ENCODE peak calls at places on chromosomes 7 and 10, in six cellular contexts. V is stimulated activated CD4-positive, alpha-beta T cell treated with anti-CD3 and anti-CD28 coated beads, Interleukin-2, amount 100 ng/mL, for 48 hours; H is left lung; L is adrenal gland; G is stimulated activated CD8-positive, alpha-beta memory T cell treated with anti-CD3 and anti-CD28 coated beads, Interleukin-15, amount 100 ng/mL, for 4 hours; D is CD4-positive, alpha-beta T cell. K is an unnamed sample.

GRCh38 chr10:48939790-48940325 is at the start of gene LRRC18:
- DNase-seq in V (no peak), H (no peak), L (peak), G (no peak), D (no peak), K (no peak)

GRCh38 chr10:66752714-66753113 is 173.1 kb upstream of the LRRTM3 start:
- DNase-seq in V (no peak), H (no peak), L (no peak), G (no peak), D (no peak), K (no peak)

GRCh38 chr7:73937014-73937413 is 76.1 kb downstream of the TMEM270 start:
- DNase-seq in V (no peak), H (no peak), L (no peak), G (no peak), D (no peak), K (no peak)

GRCh38 chr7:55546826-55547225 is 25.5 kb downstream of the VOPP1 start:
- DNase-seq in V (no peak), H (no peak), L (peak), G (no peak), D (no peak), K (peak)

GRCh38 chr7:55436457-55436856 is 71.3 kb downstream of the LANCL2 start:
- DNase-seq in V (no peak), H (no peak), L (no peak), G (no peak), D (no peak), K (no peak)

GRCh38 chr10:126242352-126243260 is 145.7 kb downstream of the ADAM12 start:
- DNase-seq in V (no peak), H (peak), L (peak), G (no peak), D (no peak), K (no peak)

GRCh38 chr10:35532141-35532540 is 73.0 kb upstream of the GJD4 start:
- DNase-seq in V (no peak), H (no peak), L (no peak), G (no peak), D (no peak), K (no peak)

GRCh38 chr7:16421333-16422099 is at the start of gene CRPPA:
- DNase-seq in V (peak), H (peak), L (peak), G (peak), D (no peak), K (peak)

GRCh38 chr10:78913219-78914059 is 155.3 kb upstream of the ZMIZ1 start:
- DNase-seq in V (no peak), H (no peak), L (no peak), G (no peak), D (no peak), K (no peak)

GRCh38 chr10:22550732-22551131 is 163.6 kb downstream of the PIP4K2A start:
- DNase-seq in V (peak), H (no peak), L (peak), G (peak), D (peak), K (peak)

GRCh38 chr7:107690084-107690483 is 29.5 kb downstream of the SLC26A4 start:
- DNase-seq in V (no peak), H (no peak), L (no peak), G (no peak), D (no peak), K (no peak)

GRCh38 chr7:825386-825785 is 6.9 kb upstream of the SUN1 start:
- DNase-seq in V (no peak), H (no peak), L (no peak), G (no peak), D (no peak), K (no peak)

GRCh38 chr10:86313621-86314041 is 53.0 kb downstream of the GRID1 start:
- DNase-seq in V (no peak), H (no peak), L (no peak), G (no peak), D (no peak), K (no peak)

GRCh38 chr10:93894516-93895378 is 969 bp downstream of the SLC35G1 start:
- DNase-seq in V (no peak), H (no peak), L (no peak), G (no peak), D (no peak), K (no peak)

K was measured in stimulated activated naive CD8-positive, alpha-beta T cell treated with anti-CD3 and anti-CD28 coated beads, Interleukin-15, amount 100 ng/mL, for 72 hours.